ENCODE peak calls at places on chromosomes 1 and 21, in nine cellular contexts. O is tibial artery, X is neuronal stem cell, D is left ventricle myocardium inferior, W is SK-N-SH, B is thyroid gland, V is ascending aorta, J is psoas muscle, M is aorta. Q is an unnamed sample.

GRCh38 chr1:94004924-94005323 is 95.7 kb upstream of the GCLM start:
- DNase-seq in W (no peak), B (no peak), J (no peak), X (no peak), V (no peak), M (no peak), D (no peak), O (no peak), Q (no peak)

GRCh38 chr1:29838738-29839320 is 602.5 kb downstream of the PTPRU start:
- DNase-seq in D (no peak), M (no peak), B (no peak), W (no peak), V (no peak), X (no peak), O (no peak), J (no peak), Q (no peak)

GRCh38 chr1:100359139-100359538 is 6.8 kb downstream of the CDC14A start:
- DNase-seq in V (no peak), B (no peak), J (no peak), X (no peak), O (no peak), W (no peak), M (no peak), D (no peak), Q (no peak)

GRCh38 chr21:15283789-15284188 is 219.0 kb upstream of the NRIP1 start:
- DNase-seq in O (no peak), W (no peak), J (no peak), V (no peak), D (no peak), M (no peak), X (no peak), B (no peak), Q (no peak)

GRCh38 chr1:226951286-226952120 is 11.4 kb downstream of the COQ8A start:
- DNase-seq in X (no peak), W (no peak), B (no peak), M (no peak), V (no peak), J (no peak), D (no peak), O (no peak), Q (no peak)

GRCh38 chr1:212236664-212237220 is 48.5 kb upstream of the PPP2R5A start:
- DNase-seq in O (no peak), X (no peak), M (no peak), V (no peak), B (no peak), J (no peak), W (no peak), D (no peak), Q (no peak)

GRCh38 chr1:244056602-244057001 is 5.5 kb downstream of the ZBTB18 start:
- DNase-seq in X (no peak), O (no peak), D (no peak), V (no peak), J (no peak), M (no peak), B (no peak), W (no peak), Q (no peak)

GRCh38 chr1:10897981-10898728 is 101.7 kb upstream of the CASZ1 start:
- DNase-seq in M (no peak), W (no peak), O (no peak), J (no peak), V (no peak), X (no peak), D (no peak), B (no peak), Q (no peak)

GRCh38 chr1:170134606-170135005 is 11.2 kb upstream of the NTMT2 start:
- DNase-seq in M (no peak), V (no peak), D (no peak), B (no peak), W (no peak), O (no peak), X (no peak), J (no peak), Q (no peak)

DNA sequence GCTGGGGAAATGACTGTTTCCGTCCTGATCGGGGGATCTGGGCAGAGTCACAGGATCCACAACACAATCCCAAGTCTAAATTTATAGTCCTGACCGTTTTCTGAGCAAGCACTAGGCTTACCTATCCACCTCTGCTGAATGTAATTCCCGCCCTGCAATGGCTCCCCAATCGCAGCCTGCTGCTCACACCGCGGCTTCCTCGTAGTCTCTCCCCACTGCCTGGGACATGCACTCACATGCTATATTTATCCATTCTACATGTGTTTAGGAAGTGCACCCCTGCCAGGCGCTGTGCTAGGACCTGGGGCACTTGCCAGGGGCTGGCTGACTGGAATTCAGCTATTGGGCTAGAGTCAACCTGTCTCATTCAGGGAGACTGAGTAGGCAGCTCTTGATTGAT is 246.6 kb upstream of the CSF3R start:
- DNase-seq in M (peak; percentile 43), X (no peak), W (no peak), B (no peak), O (no peak), D (no peak), J (no peak), V (no peak), Q (no peak)
- H3K4me3 ChIP-seq in M (no peak overlapping the region), X (no peak overlapping the region), W (no peak overlapping the region), B (no peak overlapping the region), O (no peak overlapping the region), D (no peak overlapping the region), J (no peak overlapping the region), V (no peak overlapping the region), Q (no peak overlapping the region)

GRCh38 chr1:158003409-158003805 is 10.0 kb downstream of the KIRREL1 start:
- DNase-seq in W (no peak), D (no peak), J (no peak), V (no peak), O (no peak), M (no peak), X (no peak), B (no peak), Q (no peak)
- H3K27ac ChIP-seq in W (peak overlapping the region; percentile 87), D (peak overlapping the region; percentile 89), J (peak overlapping the region; percentile 20), V (peak overlapping the region; percentile 99), O (peak overlapping the region; percentile 94), M (peak overlapping the region; percentile 72), X (peak overlapping the region; percentile 81), B (peak overlapping the region; percentile 80), Q (no peak overlapping the region)

GRCh38 chr1:63621075-63621474 is 27.9 kb downstream of the PGM1 start:
- DNase-seq in J (no peak), X (no peak), W (no peak), D (peak; percentile 28), O (no peak), V (no peak), M (no peak), B (no peak), Q (no peak)
- H3K4me1 ChIP-seq in J (peaks cover 74% of the 10 kb centered on the region), X (peaks cover 16% of the 10 kb centered on the region), W (peaks cover 11% of the 10 kb centered on the region), D (peaks cover 76% of the 10 kb centered on the region), O (no peaks in the 10 kb centered on the region), V (peaks cover 34% of the 10 kb centered on the region), M (peaks cover 11% of the 10 kb centered on the region), B (peaks cover 10% of the 10 kb centered on the region), Q (peaks cover 18% of the 10 kb centered on the region)

GRCh38 chr1:21766210-21766609 is 16.7 kb downstream of the USP48 start:
- DNase-seq in J (no peak), O (no peak), M (no peak), X (no peak), D (no peak), V (no peak), W (no peak), B (no peak), Q (no peak)

GRCh38 chr1:21762022-21762404 is 20.9 kb downstream of the USP48 start:
- DNase-seq in W (no peak), V (no peak), M (no peak), X (no peak), J (no peak), B (peak; percentile 21), O (no peak), D (no peak), Q (no peak)

GRCh38 chr1:21763236-21763635 is 19.7 kb downstream of the USP48 start:
- DNase-seq in W (no peak), D (no peak), J (no peak), V (no peak), M (no peak), X (no peak), O (no peak), B (no peak), Q (no peak)

GRCh38 chr1:21764615-21765423 is 18.1 kb downstream of the USP48 start:
- DNase-seq in X (peak; percentile 1), B (peak; percentile 82), M (peak; percentile 85), W (peak; percentile 15), V (no peak), D (peak; percentile 46), J (peak; percentile 65), O (peak; percentile 65), Q (peak; percentile 76)

DNA sequence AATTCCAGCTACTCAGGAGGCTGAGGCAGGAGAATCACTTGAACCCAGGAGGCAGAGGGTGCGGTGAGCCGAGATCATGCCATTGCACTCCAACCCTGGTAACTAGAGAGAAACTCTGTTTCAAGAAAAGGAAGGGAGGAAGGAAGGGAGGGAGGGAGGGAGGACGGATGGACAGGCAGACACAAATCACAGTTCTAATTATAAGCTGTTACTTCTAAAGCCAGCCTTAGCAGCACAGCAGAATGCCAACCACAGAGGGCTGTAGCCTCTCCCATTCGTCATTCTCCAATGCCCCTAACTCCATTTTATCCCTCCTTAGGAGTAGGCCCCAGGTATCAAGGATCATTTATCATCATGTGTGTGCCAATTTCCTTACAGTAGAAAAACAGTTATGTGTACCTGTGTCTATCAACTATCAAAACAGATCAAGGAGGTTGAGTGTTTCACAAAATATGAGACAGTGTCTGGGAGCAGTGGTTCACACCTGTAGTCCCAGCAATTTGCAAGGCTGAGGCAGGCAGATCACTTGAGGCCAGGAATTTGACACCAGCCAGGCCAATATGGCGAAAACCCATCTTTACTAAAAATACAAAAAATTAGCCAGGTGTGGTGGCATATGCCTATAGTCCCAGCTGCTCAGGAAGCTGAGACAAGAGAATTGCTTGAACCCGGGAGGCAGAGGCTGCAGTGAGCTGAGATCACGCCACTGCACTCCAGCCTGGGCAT is 19.1 kb downstream of the USP48 start:
- DNase-seq in O (no peak), M (no peak), W (no peak), B (no peak), J (no peak), X (no peak), D (no peak), V (no peak), Q (no peak)
- H3K4me3 ChIP-seq in O (no peak overlapping the region), M (no peak overlapping the region), W (no peak overlapping the region), B (no peak overlapping the region), J (no peak overlapping the region), X (no peak overlapping the region), D (no peak overlapping the region), V (no peak overlapping the region), Q (no peak overlapping the region)

Q was measured in upper lobe of left lung.